ENCODE peak calls at places on chromosomes 2 and 18, in six cellular contexts. I is heart right ventricle, P is prostate gland, F is psoas muscle, X is cardiac muscle cell, R is Karpas-422. B is an unnamed sample.
A peak's percentile ranks its signal among the peaks of the same experiment; 100 is the strongest.

GRCh38 chr18:52219102-52219501 is 120.9 kb upstream of the DCC start:
- DNase-seq in I (no peak), P (no peak), F (no peak), X (no peak), R (no peak), B (no peak)

GRCh38 chr18:23115683-23116096 is 19.6 kb upstream of the CABLES1 start:
- DNase-seq in I (no peak), P (no peak), F (no peak), X (no peak), R (no peak), B (no peak)

GRCh38 chr2:65429799-65430514 is 2.4 kb downstream of the SPRED2 start:
- DNase-seq in I (peak; percentile 36), P (peak; percentile 36), F (no peak), X (no peak), R (no peak), B (peak; percentile 40)

GRCh38 chr2:236396818-236397350 is 132.7 kb upstream of the ASB18 start:
- DNase-seq in I (no peak), P (no peak), F (no peak), X (no peak), R (no peak), B (no peak)

GRCh38 chr2:53985646-53986045 is 14.9 kb upstream of the PSME4 start:
- DNase-seq in I (no peak), P (no peak), F (no peak), X (no peak), R (no peak), B (no peak)

GRCh38 chr2:66688951-66689350 is 254.0 kb downstream of the MEIS1 start:
- DNase-seq in I (no peak), P (no peak), F (no peak), X (no peak), R (no peak), B (no peak)

GRCh38 chr2:60469918-60470317 is 83.5 kb downstream of the BCL11A start:
- DNase-seq in I (no peak), P (no peak), F (no peak), X (no peak), R (no peak), B (no peak)

GRCh38 chr2:227717687-227718567 is at the start of gene SLC19A3:
- DNase-seq in I (peak; percentile 81), P (peak; percentile 58), F (peak; percentile 89), X (peak; percentile 80), R (no peak), B (peak; percentile 98)

GRCh38 chr2:237141556-237141955 is 55.9 kb downstream of the COPS8 start:
- DNase-seq in I (no peak), P (no peak), F (peak; percentile 61), X (no peak), R (no peak), B (no peak)

GRCh38 chr2:121689356-121689755 is 40.1 kb upstream of the CLASP1 start:
- DNase-seq in I (peak; percentile 27), P (peak; percentile 32), F (no peak), X (peak; percentile 19), R (no peak), B (peak; percentile 24)

GRCh38 chr2:176088048-176088936 is 4.2 kb upstream of the HOXD13 start:
- DNase-seq in I (no peak), P (no peak), F (peak; percentile 57), X (peak; percentile 77), R (peak; percentile 62), B (peak; percentile 79)

GRCh38 chr2:118046628-118047210 is 32.8 kb upstream of the CCDC93 start:
- DNase-seq in I (no peak), P (no peak), F (no peak), X (peak; percentile 52), R (peak; percentile 84), B (no peak)

GRCh38 chr18:59650266-59650820 is 46.9 kb downstream of the CCBE1 start:
- DNase-seq in I (no peak), P (no peak), F (no peak), X (no peak), R (no peak), B (no peak)

GRCh38 chr2:240644859-240645301 is 19.6 kb downstream of the GPR35 start:
- DNase-seq in I (no peak), P (no peak), F (no peak), X (no peak), R (no peak), B (peak; percentile 17)

GRCh38 chr2:124327293-124327692 is 302.2 kb downstream of the CNTNAP5 start:
- DNase-seq in I (no peak), P (no peak), F (no peak), X (no peak), R (no peak), B (no peak)

GRCh38 chr2:201795608-201796477 is 10.5 kb upstream of the CDK15 start:
- DNase-seq in I (peak; percentile 4), P (no peak), F (no peak), X (peak; percentile 69), R (peak; percentile 67), B (peak; percentile 37)

GRCh38 chr2:85236107-85236506 is 91.7 kb downstream of the TGOLN2 start:
- DNase-seq in I (no peak), P (no peak), F (no peak), X (no peak), R (no peak), B (no peak)

GRCh38 chr2:85238607-85239006 is 89.2 kb downstream of the TGOLN2 start:
- DNase-seq in I (no peak), P (no peak), F (no peak), X (no peak), R (no peak), B (no peak)

GRCh38 chr2:85240055-85240454 is 87.7 kb downstream of the TGOLN2 start:
- DNase-seq in I (peak; percentile 33), P (no peak), F (no peak), X (no peak), R (no peak), B (no peak)

GRCh38 chr2:85239102-85239501 is 88.7 kb downstream of the TGOLN2 start:
- DNase-seq in I (no peak), P (no peak), F (no peak), X (no peak), R (no peak), B (no peak)

DNA sequence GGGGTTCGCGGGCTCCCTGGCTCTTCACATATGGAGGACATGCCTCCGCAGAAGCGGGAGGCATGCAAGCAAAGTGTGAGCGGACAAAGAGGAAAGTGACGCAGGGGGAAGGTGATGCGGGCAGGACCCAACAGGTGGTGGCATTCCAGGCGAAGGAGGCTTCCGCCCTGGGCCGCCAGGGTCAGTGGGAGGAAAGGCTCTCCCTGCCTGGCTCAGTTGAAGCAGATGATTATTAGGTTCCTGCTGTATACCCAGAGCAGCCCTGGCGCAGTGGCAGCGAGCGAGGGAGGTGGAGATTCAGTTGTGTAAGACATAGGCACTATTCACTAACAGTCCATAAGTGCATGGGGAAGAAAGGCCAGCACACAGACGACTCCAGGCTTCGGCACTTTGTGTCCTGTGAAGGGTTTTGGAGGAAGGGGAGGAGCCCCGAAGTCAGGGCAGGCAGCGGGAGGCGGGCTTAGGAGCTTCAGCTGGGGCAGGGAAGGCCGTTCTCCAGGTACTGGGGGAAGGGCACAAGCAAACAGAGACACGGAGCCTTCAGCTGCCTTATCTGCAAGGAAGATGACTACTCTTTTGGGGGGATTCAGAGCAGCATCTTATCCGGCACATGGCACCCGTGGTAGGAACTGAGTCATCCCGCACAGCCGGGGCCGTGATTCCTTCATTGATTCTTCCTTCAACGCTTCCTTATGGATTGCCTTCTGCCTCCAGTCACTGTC is 89.8 kb downstream of the TGOLN2 start:
- DNase-seq in I (no peak), P (peak; percentile 21), F (no peak), X (peak; percentile 21), R (no peak), B (no peak)
- H3K4me3 ChIP-seq in I (no peak overlapping the region), P (no peak overlapping the region), F (no peak overlapping the region), X (no peak overlapping the region), R (no peak overlapping the region), B (no peak overlapping the region)

GRCh38 chr2:178530625-178531142 is 50.4 kb downstream of the PLEKHA3 start:
- DNase-seq in I (no peak), P (no peak), F (no peak), X (no peak), R (no peak), B (no peak)

GRCh38 chr2:178530128-178530527 is 49.9 kb downstream of the PLEKHA3 start:
- DNase-seq in I (no peak), P (no peak), F (no peak), X (no peak), R (no peak), B (no peak)

GRCh38 chr2:178527592-178527991 is 47.3 kb downstream of the PLEKHA3 start:
- DNase-seq in I (no peak), P (no peak), F (no peak), X (no peak), R (no peak), B (no peak)

GRCh38 chr2:178528647-178529046 is 48.4 kb downstream of the PLEKHA3 start:
- DNase-seq in I (no peak), P (no peak), F (no peak), X (no peak), R (no peak), B (no peak)

DNA sequence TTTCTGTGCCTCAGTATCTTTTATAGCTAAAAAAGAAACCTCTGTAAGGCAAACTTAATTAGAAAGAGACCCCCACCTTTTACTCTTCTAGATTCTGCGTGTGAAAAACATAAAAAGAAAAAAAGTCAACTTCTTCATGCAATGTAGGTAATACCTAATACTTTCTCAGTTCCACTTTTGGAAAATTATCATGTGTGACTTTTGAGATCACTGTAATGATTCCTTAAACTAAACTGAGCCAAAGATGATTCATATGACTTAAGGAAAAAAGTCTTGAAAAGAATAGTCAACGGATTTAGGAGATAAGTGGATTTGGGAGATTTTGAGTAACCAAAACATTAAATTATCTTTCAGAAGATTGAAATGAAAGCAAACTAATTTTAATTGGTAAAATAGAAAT is 48.9 kb downstream of the PLEKHA3 start:
- DNase-seq in I (no peak), P (no peak), F (no peak), X (no peak), R (no peak), B (no peak)
- H3K9me3 ChIP-seq in I (no peaks in the 10 kb centered on the region), P (no peaks in the 10 kb centered on the region), F (no peaks in the 10 kb centered on the region), X (no peaks in the 10 kb centered on the region), R (no peaks in the 10 kb centered on the region), B (no peaks in the 10 kb centered on the region)

DNA sequence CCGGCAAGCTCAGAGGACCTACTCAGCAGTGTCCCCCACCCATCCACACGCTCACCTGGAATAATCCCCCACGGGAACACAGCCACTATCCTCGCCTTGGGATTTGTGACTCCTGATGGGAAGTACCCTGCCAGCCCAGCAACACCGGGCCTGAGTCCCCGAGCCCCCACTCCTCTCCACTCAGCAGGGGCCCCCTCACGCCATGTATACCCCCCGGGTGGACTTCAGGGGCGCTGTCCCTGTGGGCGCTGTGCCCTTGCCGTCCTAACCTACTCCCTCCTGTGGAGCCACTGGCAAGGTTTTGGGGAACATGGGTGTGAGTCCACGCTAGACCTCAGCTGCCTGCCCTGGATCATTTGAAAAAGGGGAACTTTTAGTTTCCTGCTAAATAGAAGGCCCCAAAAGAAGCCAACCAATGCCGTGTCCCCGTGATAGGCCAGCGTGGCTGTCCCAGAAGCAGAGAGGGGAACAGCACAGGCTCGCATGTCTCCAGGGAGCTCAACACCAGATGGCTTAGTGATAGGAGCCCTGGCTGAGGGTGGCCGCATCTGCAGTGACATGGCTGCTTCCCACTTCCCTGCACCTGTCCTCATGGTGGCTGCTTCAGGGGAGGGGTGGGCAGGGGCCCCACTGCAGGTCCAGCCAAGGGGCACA is 79.8 kb downstream of the MBP start:
- DNase-seq in I (no peak), P (no peak), F (no peak), X (no peak), R (peak; percentile 97), B (no peak)
- H3K4me3 ChIP-seq in I (no peak overlapping the region), P (no peak overlapping the region), F (no peak overlapping the region), X (no peak overlapping the region), R (peak overlapping the region; percentile 52), B (no peak overlapping the region)

GRCh38 chr2:5867045-5867444 is 174.9 kb downstream of the SOX11 start:
- DNase-seq in I (no peak), P (no peak), F (no peak), X (no peak), R (no peak), B (no peak)

GRCh38 chr2:5869871-5870375 is 177.7 kb downstream of the SOX11 start:
- DNase-seq in I (no peak), P (no peak), F (no peak), X (no peak), R (no peak), B (no peak)

GRCh38 chr2:5868891-5869400 is 176.8 kb downstream of the SOX11 start:
- DNase-seq in I (no peak), P (no peak), F (no peak), X (no peak), R (no peak), B (no peak)
- H3K9me3 ChIP-seq in I (no peaks in the 10 kb centered on the region), P (no peaks in the 10 kb centered on the region), F (no peaks in the 10 kb centered on the region), X (no peaks in the 10 kb centered on the region), R (no peaks in the 10 kb centered on the region), B (no peaks in the 10 kb centered on the region)